ENCODE peak calls at places on chromosomes 3 and 15, in six cellular contexts. C is dorsolateral prefrontal cortex, D is foreskin fibroblast, H is BJ, P is pancreas, K is vagina. G is an unnamed sample.

GRCh38 chr3:156206157-156206556 is 85.8 kb downstream of the KCNAB1 start:
- DNase-seq in C (no peak), P (no peak), K (no peak), D (no peak), H (no peak), G (no peak)

GRCh38 chr3:50327943-50328691 is at the start of gene TUSC2:
- DNase-seq in P (peak), D (peak), H (peak), K (no peak), C (peak), G (peak)

GRCh38 chr15:60787737-60788513 is 309.0 kb upstream of the ICE2 start:
- DNase-seq in D (no peak), H (no peak), C (no peak), K (peak), P (no peak), G (no peak)

GRCh38 chr15:95995375-95996168 is 334.9 kb upstream of the NR2F2 start:
- DNase-seq in H (no peak), P (no peak), K (no peak), D (peak), C (no peak), G (no peak)

GRCh38 chr3:78872195-78872594 is 895.6 kb downstream of the ROBO1 start:
- DNase-seq in D (no peak), P (no peak), C (no peak), H (no peak), K (no peak), G (no peak)

GRCh38 chr15:66763186-66764066 is 61.4 kb downstream of the SMAD6 start:
- DNase-seq in D (no peak), H (no peak), C (no peak), P (peak), K (no peak), G (peak)

GRCh38 chr15:79243723-79244122 is 38.8 kb upstream of the ANKRD34C start:
- DNase-seq in C (no peak), H (no peak), K (peak), D (no peak), P (no peak), G (no peak)

GRCh38 chr3:143337387-143337786 is 217.8 kb downstream of the CHST2 start:
- DNase-seq in K (no peak), D (no peak), C (no peak), H (no peak), P (no peak), G (no peak)

GRCh38 chr3:80889643-80890042 is 871.8 kb downstream of the GBE1 start:
- DNase-seq in K (no peak), P (no peak), H (no peak), C (no peak), D (no peak), G (no peak)

GRCh38 chr3:16770021-16770420 is 114.7 kb upstream of the PLCL2 start:
- DNase-seq in D (no peak), H (no peak), C (no peak), K (no peak), P (no peak), G (no peak)

GRCh38 chr3:44939581-44940036 is 36.4 kb downstream of the ZDHHC3 start:
- DNase-seq in D (no peak), P (no peak), K (no peak), C (no peak), H (no peak), G (no peak)

GRCh38 chr3:126834596-126835471 is 130.8 kb downstream of the CHCHD6 start:
- DNase-seq in H (no peak), K (peak), P (no peak), C (no peak), D (no peak), G (no peak)

GRCh38 chr3:189001559-189001958 is 170.2 kb upstream of the TPRG1 start:
- DNase-seq in C (no peak), D (peak), P (no peak), K (no peak), H (peak), G (no peak)

GRCh38 chr3:197899833-197900478 is 50.0 kb upstream of the RPL35A start:
- DNase-seq in D (no peak), C (no peak), K (no peak), H (no peak), P (no peak), G (no peak)

GRCh38 chr3:100603449-100603848 is 6.0 kb upstream of the ADGRG7 start:
- DNase-seq in D (peak), C (no peak), K (no peak), P (no peak), H (no peak), G (no peak)

GRCh38 chr15:46654993-46655392 is 1020.2 kb downstream of the SQOR start:
- DNase-seq in P (no peak), H (no peak), C (no peak), K (no peak), D (peak), G (no peak)

GRCh38 chr3:53188720-53189119 is 27.7 kb downstream of the PRKCD start:
- DNase-seq in H (no peak), K (no peak), C (no peak), P (no peak), D (no peak), G (no peak)

GRCh38 chr3:196640501-196640968 is 1.0 kb downstream of the NRROS start:
- DNase-seq in D (no peak), K (no peak), H (no peak), C (no peak), P (no peak), G (no peak)

GRCh38 chr15:40070166-40070557 is 31.2 kb upstream of the SRP14 start:
- DNase-seq in C (no peak), P (no peak), H (no peak), D (no peak), K (no peak), G (no peak)

GRCh38 chr15:48577495-48577894 is 68.0 kb downstream of the FBN1 start:
- DNase-seq in C (no peak), P (no peak), K (no peak), H (no peak), D (peak), G (no peak)

GRCh38 chr3:150335631-150336030 is 72.5 kb upstream of the TSC22D2 start:
- DNase-seq in H (no peak), K (no peak), C (no peak), D (no peak), P (no peak), G (no peak)

GRCh38 chr15:67753901-67754300 is 71.4 kb upstream of the SKOR1 start:
- DNase-seq in P (no peak), D (no peak), K (no peak), H (no peak), C (no peak), G (no peak)

GRCh38 chr3:9704343-9705322 is 1.0 kb downstream of the CPNE9 start:
- DNase-seq in K (no peak), P (peak), D (peak), C (no peak), H (no peak), G (no peak)

GRCh38 chr3:46056686-46057085 is 29.4 kb upstream of the XCR1 start:
- DNase-seq in C (no peak), D (no peak), H (no peak), K (no peak), P (no peak), G (no peak)

GRCh38 chr15:21261396-21261964 is 178.8 kb downstream of the POTEB3 start:
- DNase-seq in D (no peak), H (no peak), P (peak), K (no peak), C (peak), G (no peak)

GRCh38 chr15:89790206-89790605 is 14.1 kb downstream of the MESP2 start:
- DNase-seq in H (no peak), P (no peak), K (no peak), D (no peak), C (peak), G (no peak)

GRCh38 chr3:126446791-126447190 is 28.9 kb downstream of the ZXDC start:
- DNase-seq in D (peak), C (peak), P (no peak), K (peak), H (no peak), G (no peak)

GRCh38 chr3:144229237-144229830 is 257.7 kb downstream of the DIPK2A start:
- DNase-seq in P (no peak), C (no peak), D (no peak), K (no peak), H (no peak), G (no peak)

GRCh38 chr3:52028572-52028971 is 27.8 kb downstream of the DUSP7 start:
- DNase-seq in K (no peak), C (peak), H (no peak), D (peak), P (peak), G (no peak)

GRCh38 chr3:46895204-46895660 is 17.7 kb downstream of the PTH1R start:
- DNase-seq in H (no peak), C (no peak), P (peak), K (no peak), D (no peak), G (peak)

GRCh38 chr3:155737844-155738460 is 6.9 kb downstream of the PLCH1 start:
- DNase-seq in K (no peak), H (no peak), P (peak), D (no peak), C (no peak), G (no peak)

GRCh38 chr3:58260261-58260731 is 22.7 kb downstream of the ABHD6 start:
- DNase-seq in P (no peak), D (peak), C (no peak), H (peak), K (no peak), G (no peak)

GRCh38 chr3:178420033-178420432 is 116.2 kb upstream of the KCNMB2 start:
- DNase-seq in K (no peak), D (no peak), P (no peak), H (no peak), C (no peak), G (no peak)

GRCh38 chr3:14431928-14432834 is 29.8 kb downstream of the SLC6A6 start:
- DNase-seq in P (peak), D (peak), C (peak), K (no peak), H (no peak), G (peak)
- H3K4me3 ChIP-seq in P (no peak), D (no peak), C (no peak), K (no peak), H (no peak), G (no peak)

GRCh38 chr3:123373535-123373987 is 75.3 kb downstream of the ADCY5 start:
- DNase-seq in C (no peak), K (no peak), P (no peak), H (no peak), D (no peak), G (no peak)

GRCh38 chr3:123372789-123373534 is 75.9 kb downstream of the ADCY5 start:
- DNase-seq in D (no peak), H (no peak), K (no peak), C (no peak), P (no peak), G (no peak)

GRCh38 chr3:123371426-123371825 is 77.5 kb downstream of the ADCY5 start:
- DNase-seq in P (no peak), D (no peak), K (no peak), C (no peak), H (no peak), G (no peak)

GRCh38 chr3:123370819-123371218 is 78.1 kb downstream of the ADCY5 start:
- DNase-seq in C (no peak), K (no peak), P (no peak), D (no peak), H (no peak), G (no peak)

DNA sequence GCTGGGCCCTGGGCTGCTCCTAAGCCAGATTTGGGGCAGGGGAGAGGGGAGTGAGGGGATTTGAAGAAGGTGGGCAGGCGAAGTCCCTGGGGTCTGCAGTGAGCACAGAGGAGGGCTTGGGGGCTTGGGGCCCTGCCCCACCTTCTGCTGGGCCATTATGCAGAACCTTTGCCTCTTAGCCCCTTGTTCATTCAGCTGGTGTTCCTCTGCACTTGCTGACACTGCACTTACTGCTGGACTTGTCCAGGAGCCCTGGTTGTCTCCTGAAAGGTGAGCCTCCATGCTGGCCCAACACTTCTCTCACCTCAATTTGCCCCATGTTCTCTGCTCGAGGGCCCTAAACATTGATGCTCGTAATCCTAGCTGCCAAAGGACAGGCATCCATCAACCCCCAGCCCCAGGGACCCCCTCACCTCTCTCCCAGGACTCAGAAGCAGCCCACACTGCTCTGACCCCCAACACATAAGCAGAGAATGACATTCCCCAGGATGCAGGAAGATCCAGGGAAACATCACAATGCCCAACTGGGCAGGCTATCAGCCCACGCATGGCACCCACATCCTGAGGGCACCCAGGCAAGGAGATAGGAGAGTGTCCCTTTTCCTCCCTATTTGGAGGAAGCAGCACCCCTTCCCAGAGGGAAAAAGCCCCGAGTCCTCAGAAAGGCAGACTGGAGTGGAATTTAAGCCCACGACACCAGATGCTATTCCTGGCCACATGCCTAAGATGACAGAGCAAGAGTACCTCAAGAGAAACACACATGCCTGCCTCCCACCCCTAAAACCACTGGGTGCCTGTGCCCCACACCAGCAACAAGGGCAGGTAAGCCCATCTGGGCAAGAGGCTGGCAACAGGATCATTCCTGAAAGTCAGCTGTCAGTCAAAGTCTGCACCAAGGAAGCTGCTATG is 76.8 kb downstream of the ADCY5 start:
- DNase-seq in H (no peak), P (no peak), K (no peak), D (no peak), C (no peak), G (no peak)
- H3K4me3 ChIP-seq in H (no peak), P (no peak), K (no peak), D (no peak), C (no peak), G (no peak)

GRCh38 chr15:84834969-84835368 is 17.8 kb downstream of the ALPK3 start:
- DNase-seq in H (no peak), D (no peak), P (no peak), C (no peak), K (no peak), G (no peak)
- H3K4me3 ChIP-seq in H (no peak), D (no peak), P (no peak), C (no peak), K (no peak), G (no peak)

GRCh38 chr3:112392393-112393359 is 59.7 kb downstream of the CD200 start:
- DNase-seq in H (no peak), D (no peak), C (no peak), K (no peak), P (no peak), G (no peak)

GRCh38 chr3:112388972-112389371 is 56.0 kb downstream of the CD200 start:
- DNase-seq in D (no peak), C (no peak), H (no peak), K (no peak), P (no peak), G (no peak)

GRCh38 chr3:112389961-112390360 is 57.0 kb downstream of the CD200 start:
- DNase-seq in H (no peak), P (no peak), K (no peak), D (no peak), C (no peak), G (no peak)

GRCh38 chr3:112391648-112392047 is 58.7 kb downstream of the CD200 start:
- DNase-seq in H (no peak), D (no peak), P (no peak), K (no peak), C (no peak), G (no peak)

DNA sequence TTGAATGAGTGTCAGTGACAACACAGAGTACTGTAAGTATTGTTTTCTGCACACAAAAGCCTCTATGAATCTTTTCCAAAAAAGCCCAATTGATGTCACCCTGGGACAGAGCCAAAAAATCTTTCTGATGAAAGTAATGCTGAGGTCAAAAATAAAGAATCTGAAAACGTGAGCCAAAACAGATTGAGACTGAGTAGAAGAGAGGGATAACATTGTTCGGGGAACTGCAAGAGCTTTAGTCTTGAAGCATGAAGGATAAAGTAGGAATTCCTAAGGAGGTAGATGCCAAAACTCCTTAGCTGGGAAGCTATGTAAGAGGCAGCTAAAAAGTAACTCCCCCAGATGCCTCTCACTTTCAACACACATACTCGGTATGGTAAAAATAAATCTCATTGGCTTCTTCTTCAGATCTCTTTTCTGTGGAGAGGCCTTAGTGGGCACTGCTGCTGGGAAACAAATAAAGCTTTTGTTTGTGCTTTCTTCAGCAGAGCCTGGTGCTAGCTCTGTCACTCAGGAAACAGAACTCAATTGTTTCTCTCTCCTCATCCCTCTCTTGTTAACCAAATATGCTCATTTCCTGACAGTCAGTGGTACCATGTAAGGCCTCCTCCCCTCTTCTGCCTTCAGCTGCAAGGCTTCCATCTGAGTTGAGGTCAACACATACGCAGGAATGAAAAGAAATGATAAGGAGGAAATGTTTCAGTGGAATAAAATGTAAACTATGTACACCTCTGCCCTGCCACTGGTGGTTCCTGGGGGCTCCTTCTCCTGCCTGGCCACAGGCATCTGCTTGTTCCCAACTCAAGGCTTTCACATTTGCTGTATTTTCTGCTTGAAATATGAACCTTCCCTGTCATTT is 58.1 kb downstream of the CD200 start:
- DNase-seq in D (peak), H (peak), P (no peak), K (no peak), C (no peak), G (no peak)
- H3K4me3 ChIP-seq in D (no peak), H (no peak), P (no peak), K (no peak), C (peak), G (no peak)

DNA sequence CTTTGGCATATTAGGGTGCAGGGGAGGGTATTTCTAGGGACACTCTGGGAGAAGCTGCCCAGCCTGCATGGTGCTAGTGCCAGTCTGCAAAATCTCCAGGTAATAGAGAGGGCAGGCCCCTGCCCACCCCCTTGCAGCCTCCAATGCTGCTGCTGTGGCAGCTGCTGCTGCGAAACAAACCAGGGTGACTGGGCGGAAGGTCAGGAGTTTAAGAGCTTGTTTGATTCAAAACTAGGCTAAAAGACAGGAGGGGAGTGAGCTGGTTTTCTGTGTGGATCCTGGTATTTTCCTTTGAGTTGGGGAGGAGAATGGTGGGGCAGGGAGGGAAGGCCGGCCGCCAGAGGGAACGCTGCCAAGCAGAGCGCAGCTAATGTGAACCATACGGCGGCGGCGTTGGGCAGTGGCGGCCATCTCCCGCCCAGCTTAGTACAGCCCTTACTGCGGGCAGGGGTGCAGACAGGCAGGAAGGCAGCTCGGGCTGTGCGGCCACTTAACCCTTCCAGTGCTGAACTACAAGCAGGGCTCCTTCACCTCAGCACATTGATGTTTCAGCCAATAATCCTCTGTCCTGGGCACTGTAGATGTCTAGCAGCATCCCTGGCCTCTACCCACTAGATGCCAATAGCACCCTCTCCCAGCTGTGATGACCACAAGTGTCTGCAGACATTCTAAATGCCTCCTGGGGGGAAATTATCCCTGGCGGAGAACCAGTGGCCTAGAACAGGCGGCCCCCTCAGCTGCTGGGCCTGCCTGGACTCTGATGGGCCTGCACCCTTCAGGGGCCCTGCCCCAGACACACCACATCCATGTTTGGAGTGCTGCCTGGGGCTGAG is 125.7 kb downstream of the EEFSEC start:
- DNase-seq in D (peak), K (peak), P (peak), C (no peak), H (peak), G (peak)
- H3K4me3 ChIP-seq in D (no peak), K (no peak), P (no peak), C (no peak), H (no peak), G (no peak)

DNA sequence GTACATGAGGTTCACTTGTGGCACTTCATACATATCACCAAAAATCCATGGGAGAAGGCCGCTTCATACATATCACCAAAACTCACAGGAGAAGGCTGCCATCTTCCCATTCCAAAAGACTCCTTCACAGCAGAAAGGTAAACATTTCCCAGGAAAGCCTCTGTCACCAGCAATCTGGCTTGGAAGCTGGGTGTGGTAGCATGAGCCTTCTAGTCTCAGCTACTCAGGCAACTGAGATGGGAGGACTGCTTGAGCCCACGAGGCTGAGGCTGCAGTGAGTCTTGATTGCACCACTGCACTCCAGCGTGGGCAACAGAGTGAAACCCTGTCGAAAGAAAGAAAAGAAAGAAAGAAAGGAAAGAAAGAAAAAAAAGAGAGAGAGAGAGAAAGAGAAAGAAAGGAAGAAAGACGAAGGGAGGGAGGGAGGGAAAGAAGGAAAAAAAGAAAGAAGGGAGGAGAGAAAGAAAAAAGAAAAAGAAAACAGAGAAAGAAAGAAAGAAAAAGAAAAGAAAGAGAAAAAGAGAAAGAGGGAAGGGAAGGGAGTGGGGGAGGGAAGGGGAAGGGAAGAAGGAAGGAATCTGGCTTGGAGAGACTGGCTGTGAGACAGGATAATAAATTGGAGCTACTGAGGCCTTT is 7.2 kb downstream of the LRIG1 start:
- DNase-seq in H (no peak), K (no peak), D (no peak), P (no peak), C (no peak), G (no peak)
- H3K4me3 ChIP-seq in H (no peak), K (no peak), D (no peak), P (no peak), C (no peak), G (no peak)